ENCODE peak calls at places on chromosomes 3 and 15, in seven cellular contexts. N is body of pancreas, D is upper lobe of left lung, A is A549, R is IMR-90, L is right lobe of liver, H is ovary. J is an unnamed sample.

GRCh38 chr3:8777978-8778267 is 8.5 kb upstream of the OXTR start:
- DNase-seq in D (no peak), L (no peak), A (no peak), R (no peak), N (no peak), H (no peak), J (no peak)

GRCh38 chr3:108448593-108448992 is 61.8 kb downstream of the MYH15 start:
- DNase-seq in H (no peak), N (no peak), R (no peak), D (no peak), A (no peak), L (no peak), J (no peak)

GRCh38 chr3:71010731-71011455 is 572.6 kb downstream of the FOXP1 start:
- DNase-seq in A (no peak), D (no peak), L (no peak), R (peak), H (no peak), N (no peak), J (no peak)

GRCh38 chr3:38297947-38298711 is 16.0 kb downstream of the SLC22A14 start:
- DNase-seq in A (peak), N (no peak), D (no peak), H (no peak), L (no peak), R (peak), J (no peak)

GRCh38 chr3:89098964-89099585 is 8.3 kb upstream of the EPHA3 start:
- DNase-seq in N (peak), R (peak), L (peak), D (no peak), A (peak), H (no peak), J (no peak)

GRCh38 chr15:77060560-77060959 is 10.3 kb downstream of the TSPAN3 start:
- DNase-seq in L (no peak), H (no peak), R (peak), D (no peak), A (no peak), N (no peak), J (no peak)

GRCh38 chr3:119456469-119456868 is 6.9 kb downstream of the TMEM39A start:
- DNase-seq in A (no peak), R (no peak), D (no peak), L (no peak), N (no peak), H (no peak), J (no peak)

GRCh38 chr3:172044833-172045585 is 5.6 kb downstream of the FNDC3B start:
- DNase-seq in R (no peak), H (no peak), A (no peak), D (no peak), N (no peak), L (no peak), J (no peak)

GRCh38 chr3:106542101-106542769 is 673.4 kb upstream of the CBLB start:
- DNase-seq in H (no peak), L (no peak), D (no peak), R (peak), N (no peak), A (no peak), J (no peak)

GRCh38 chr3:119294889-119295769 is 946 bp downstream of the ARHGAP31 start:
- DNase-seq in N (peak), R (peak), D (no peak), A (peak), L (peak), H (peak), J (no peak)

GRCh38 chr15:70152070-70152480 is 54.4 kb upstream of the TLE3 start:
- DNase-seq in L (peak), D (no peak), A (no peak), R (peak), N (peak), H (no peak), J (no peak)

GRCh38 chr3:126996905-126997304 is 14.0 kb downstream of the PLXNA1 start:
- DNase-seq in A (no peak), L (no peak), N (no peak), R (peak), D (no peak), H (no peak), J (no peak)

GRCh38 chr3:39937315-39937714 is 127.9 kb downstream of the MYRIP start:
- DNase-seq in D (no peak), N (peak), R (no peak), H (no peak), L (no peak), A (no peak), J (no peak)

GRCh38 chr15:50675524-50676144 is 11.0 kb downstream of the TRPM7 start:
- DNase-seq in L (no peak), D (no peak), A (peak), H (no peak), R (peak), N (no peak), J (no peak)

GRCh38 chr3:2958553-2958952 is 151.6 kb downstream of the IL5RA start:
- DNase-seq in L (no peak), D (no peak), N (no peak), A (no peak), R (no peak), H (no peak), J (no peak)

GRCh38 chr3:113912551-113913246 is 35.1 kb upstream of the ZDHHC23 start:
- DNase-seq in R (peak), A (peak), L (no peak), H (no peak), D (no peak), N (peak), J (no peak)

DNA sequence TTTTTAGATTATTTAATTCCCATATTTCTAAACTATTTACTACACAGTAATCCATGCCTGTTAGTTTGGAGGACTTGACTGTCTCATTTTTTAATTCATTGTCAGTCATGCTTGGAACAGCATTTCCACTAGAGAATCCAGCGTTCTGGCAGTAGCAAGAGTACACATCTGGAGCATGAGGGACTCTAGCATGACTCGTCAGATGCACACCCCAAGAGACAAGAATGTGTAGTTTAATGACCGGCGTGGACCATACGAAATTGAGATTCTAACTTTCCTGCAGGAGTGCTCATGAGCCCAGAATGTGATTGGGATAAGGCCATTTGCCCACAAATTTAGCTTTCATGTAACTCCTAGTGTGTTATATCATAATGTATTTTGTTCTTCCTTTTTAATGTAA is 48.9 kb downstream of the ASB7 start:
- DNase-seq in H (no peak), R (peak), A (peak), D (no peak), L (no peak), N (no peak), J (no peak)
- TF ChIP-seq CTCF in H (no peak), R (peak), A (no peak), D (no peak), L (no peak), N (no peak), J (no peak)

DNA sequence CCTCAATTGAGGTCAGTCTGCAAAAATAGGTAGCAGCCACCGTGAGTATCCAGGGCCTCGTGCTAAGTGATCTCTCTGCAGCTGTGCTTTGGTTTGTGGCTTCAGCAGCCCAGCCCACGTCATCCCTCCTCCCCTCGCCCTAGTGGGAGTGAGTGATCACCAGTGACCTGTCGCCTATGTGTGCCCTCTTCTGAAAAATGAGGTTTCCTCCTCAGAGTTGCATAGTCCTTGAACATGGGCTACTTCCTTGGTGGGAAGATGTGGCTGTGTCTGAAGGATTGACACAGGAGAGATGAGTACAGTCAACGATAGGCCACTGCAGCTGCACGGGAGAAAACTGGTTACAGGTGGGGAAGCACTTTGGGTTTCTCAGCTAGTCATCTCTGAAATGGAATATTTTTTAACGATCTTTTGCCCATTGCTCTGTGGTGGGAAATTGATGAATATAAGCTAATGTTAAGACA is 144.8 kb upstream of the BHLHE40 start:
- DNase-seq in D (no peak), H (no peak), A (no peak), R (peak), L (no peak), N (no peak), J (no peak)
- TF ChIP-seq POLR2A in D (no peak), H (no peak), A (no peak), R (no peak), L (no peak), N (no peak), J (no peak)

DNA sequence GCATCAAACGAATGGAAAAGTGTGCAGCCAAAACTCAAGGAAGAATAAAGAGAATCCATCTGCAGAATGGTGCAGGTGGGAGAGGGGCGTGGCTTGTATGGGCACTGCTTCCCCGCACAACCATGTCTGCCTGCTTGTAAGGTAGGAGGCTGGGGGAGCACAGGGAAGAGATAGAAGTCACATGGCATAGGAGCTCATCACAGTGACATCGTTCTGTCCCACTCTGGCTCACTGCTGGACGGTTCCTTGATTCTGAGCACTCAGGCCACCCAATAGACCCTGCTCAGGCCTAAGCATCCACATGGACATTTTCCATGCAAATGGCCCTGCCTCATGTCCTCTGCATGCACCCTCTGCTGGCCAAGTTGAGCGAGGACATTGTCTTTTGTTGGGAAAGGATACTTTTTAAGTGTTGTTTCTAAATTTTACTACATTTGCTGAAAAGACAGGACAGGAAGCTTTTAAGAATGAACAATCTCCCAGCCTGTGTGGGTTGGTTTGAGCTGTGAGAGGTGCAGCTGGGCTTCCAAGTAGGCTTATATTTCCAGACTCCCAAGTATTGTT is 3.1 kb downstream of the MYLK start:
- DNase-seq in H (no peak), N (no peak), L (peak), R (peak), D (no peak), A (peak), J (no peak)
- TF ChIP-seq CTCF in H (no peak), N (peak), L (peak), R (peak), D (no peak), A (peak), J (peak)

DNA sequence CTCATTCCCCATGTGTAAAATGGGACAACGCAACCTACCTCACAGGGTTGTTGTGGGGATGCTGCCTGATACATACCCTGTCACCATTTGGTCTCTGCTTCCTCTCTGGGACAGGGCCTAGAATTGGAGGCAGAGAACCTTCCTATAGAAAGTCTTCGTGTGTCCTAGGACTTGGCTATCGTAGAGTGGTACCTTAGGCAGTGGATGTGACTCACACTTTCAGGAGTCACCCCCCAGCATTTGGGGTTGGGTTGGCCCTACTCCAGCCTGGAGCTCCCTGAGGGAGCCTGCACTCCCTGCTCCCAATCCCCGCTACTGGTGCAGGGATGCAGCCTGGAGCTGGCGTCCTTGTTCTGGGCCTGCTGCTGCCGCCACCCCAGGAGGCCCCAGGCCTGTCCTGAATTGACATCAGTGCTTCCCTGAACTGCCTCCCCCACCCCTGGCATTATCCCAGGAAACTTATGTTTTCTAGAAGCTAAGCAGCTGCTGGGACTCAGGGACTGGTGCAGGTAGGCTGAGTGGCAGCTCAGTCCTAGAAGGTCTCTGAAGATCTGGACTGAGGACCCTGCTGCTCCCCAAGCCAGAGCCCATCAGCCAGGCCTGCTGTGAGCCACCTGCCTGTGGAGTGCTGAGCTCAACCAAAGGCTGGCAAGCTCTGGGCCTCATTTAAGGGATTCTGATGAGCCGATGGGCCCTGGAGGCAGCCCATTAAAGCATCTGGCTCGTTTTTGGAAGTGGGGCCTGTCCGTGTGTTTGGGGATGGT is 9.9 kb downstream of the C15orf39 start:
- DNase-seq in A (no peak), H (no peak), L (no peak), N (no peak), R (no peak), D (no peak), J (no peak)
- TF ChIP-seq POLR2A in A (no peak), H (no peak), L (no peak), N (no peak), R (no peak), D (no peak), J (no peak)

GRCh38 chr15:88638626-88639372 is at the start of gene ISG20:
- DNase-seq in R (peak), L (peak), A (peak), D (peak), N (peak), H (peak), J (peak)
- TF ChIP-seq CTCF in R (peak), L (peak), A (peak), D (peak), N (peak), H (peak), J (peak)

DNA sequence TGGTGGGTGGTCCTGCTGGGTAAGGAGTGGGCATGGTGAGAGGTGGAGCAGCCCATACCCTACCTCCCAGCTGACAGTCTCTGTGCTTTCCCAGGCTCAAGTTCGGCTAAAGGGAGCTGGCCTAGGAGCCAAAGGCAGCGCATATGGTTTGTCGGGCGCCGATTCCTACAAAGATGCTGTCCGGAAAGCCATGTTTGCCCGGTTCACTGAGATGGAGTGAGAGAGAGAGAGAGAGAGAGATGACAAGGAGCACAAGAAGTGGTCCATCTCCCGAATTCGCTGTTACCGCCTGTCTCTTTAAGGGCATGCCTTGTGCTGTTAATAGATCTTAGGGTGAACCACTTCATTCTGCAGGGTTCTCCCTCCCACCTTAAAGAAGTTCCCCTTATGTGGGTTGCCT is 29.5 kb downstream of the RBM5 start:
- DNase-seq in R (no peak), A (no peak), N (no peak), D (no peak), H (no peak), L (no peak), J (no peak)
- TF ChIP-seq POLR2A in R (no peak), A (no peak), N (no peak), D (no peak), H (no peak), L (no peak), J (no peak)